ENCODE peak calls at places on chromosomes 3 and 15, in seven cellular contexts. J is HCT116, U is ovary, C is IMR-90, E is spleen, K is transverse colon, A is heart left ventricle. R is an unnamed sample.

GRCh38 chr3:13215940-13216546 is 142.8 kb upstream of the IQSEC1 start:
- DNase-seq in J (peak; percentile 31), A (no peak), C (peak; percentile 53), E (no peak), U (no peak), K (no peak), R (no peak)

GRCh38 chr3:100331660-100332059 is 2.9 kb upstream of the NIT2 start:
- DNase-seq in J (no peak), K (no peak), U (no peak), C (no peak), E (no peak), A (no peak), R (no peak)

GRCh38 chr3:161781381-161781780 is 284.8 kb downstream of the OTOL1 start:
- DNase-seq in A (no peak), C (no peak), U (no peak), E (no peak), J (no peak), K (no peak), R (no peak)

GRCh38 chr3:72961766-72962165 is 34.8 kb upstream of the PPP4R2 start:
- DNase-seq in A (no peak), C (no peak), K (no peak), U (no peak), E (no peak), J (no peak), R (no peak)

GRCh38 chr15:69540622-69541021 is 88.0 kb downstream of the RPLP1 start:
- DNase-seq in U (no peak), A (no peak), E (no peak), J (no peak), K (no peak), C (no peak), R (no peak)

GRCh38 chr3:139588450-139588849 is 48.9 kb upstream of the RBP1 start:
- DNase-seq in C (no peak), U (no peak), E (no peak), J (peak; percentile 6), K (no peak), A (peak; percentile 37), R (no peak)

GRCh38 chr3:187247398-187247797 is 44.1 kb downstream of the MASP1 start:
- DNase-seq in U (no peak), C (no peak), K (no peak), A (no peak), J (no peak), E (no peak), R (no peak)

GRCh38 chr3:20190991-20191390 is 5.0 kb upstream of the SGO1 start:
- DNase-seq in K (no peak), J (no peak), U (no peak), E (no peak), A (no peak), C (no peak), R (no peak)

GRCh38 chr3:62749657-62750056 is 125.6 kb downstream of the CADPS start:
- DNase-seq in U (no peak), A (no peak), J (no peak), K (no peak), E (no peak), C (no peak), R (no peak)

GRCh38 chr3:46977811-46978195 is 1.3 kb upstream of the CCDC12 start:
- DNase-seq in U (no peak), C (no peak), A (no peak), E (peak; percentile 76), J (no peak), K (no peak), R (no peak)

GRCh38 chr3:46978381-46978780 is 1.1 kb upstream of the NBEAL2 start:
- DNase-seq in C (no peak), U (no peak), J (no peak), K (no peak), E (peak; percentile 77), A (no peak), R (no peak)

GRCh38 chr3:46978985-46979944 is at the start of gene NBEAL2:
- DNase-seq in U (peak; percentile 88), K (peak; percentile 99), J (peak; percentile 83), A (peak; percentile 98), C (peak; percentile 84), E (peak; percentile 100), R (peak; percentile 95)

GRCh38 chr3:46974421-46975227 is 1.9 kb downstream of the CCDC12 start:
- DNase-seq in U (no peak), K (no peak), A (no peak), C (no peak), E (peak; percentile 37), J (no peak), R (peak; percentile 63)

GRCh38 chr3:46976326-46977190 is at the start of gene CCDC12:
- DNase-seq in K (peak; percentile 96), E (peak; percentile 97), C (peak; percentile 99), A (peak; percentile 97), U (peak; percentile 95), J (peak; percentile 97), R (peak; percentile 99)
- H3K4me3 ChIP-seq in K (peak within 1 kb of the TSS; percentile 74), E (peak within 1 kb of the TSS; percentile 96), C (peak within 1 kb of the TSS; percentile 74), A (peak within 1 kb of the TSS; percentile 65), U (peak within 1 kb of the TSS; percentile 83), J (peak within 1 kb of the TSS; percentile 74), R (peak within 1 kb of the TSS; percentile 72)

DNA sequence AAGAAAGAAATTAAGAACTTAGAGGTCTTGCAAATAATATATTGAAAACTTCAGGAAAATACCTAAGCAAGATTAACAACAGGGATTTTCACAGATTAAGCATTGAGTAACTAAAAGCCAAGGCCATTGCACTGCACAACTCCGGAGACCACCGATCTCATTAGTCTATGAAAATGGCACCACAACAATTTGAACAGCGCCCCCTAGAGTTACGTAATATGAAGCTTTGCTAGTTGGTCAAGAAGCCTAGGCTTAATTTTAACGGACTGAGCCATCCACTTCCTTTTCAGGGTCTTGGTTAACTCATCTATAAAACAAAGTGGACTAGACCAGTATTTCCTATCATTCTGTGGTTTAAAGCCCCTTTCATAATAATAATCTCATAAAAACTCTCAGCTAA is 24.8 kb downstream of the TMEM212 start:
- DNase-seq in E (no peak), U (no peak), C (no peak), J (peak; percentile 10), K (no peak), A (no peak), R (no peak)
- TF ChIP-seq CTCF in E (no peak), U (no peak), C (peak; percentile 17), J (peak; percentile 48), K (no peak), A (peak; percentile 31), R (no peak)

GRCh38 chr3:53329933-53330332 is 17.4 kb downstream of the DCP1A start:
- DNase-seq in E (no peak), C (no peak), J (no peak), U (no peak), A (no peak), K (no peak), R (no peak)
- TF ChIP-seq POLR2A in E (no peak), C (no peak), J (no peak), U (no peak), A (no peak), K (no peak), R (no peak)

DNA sequence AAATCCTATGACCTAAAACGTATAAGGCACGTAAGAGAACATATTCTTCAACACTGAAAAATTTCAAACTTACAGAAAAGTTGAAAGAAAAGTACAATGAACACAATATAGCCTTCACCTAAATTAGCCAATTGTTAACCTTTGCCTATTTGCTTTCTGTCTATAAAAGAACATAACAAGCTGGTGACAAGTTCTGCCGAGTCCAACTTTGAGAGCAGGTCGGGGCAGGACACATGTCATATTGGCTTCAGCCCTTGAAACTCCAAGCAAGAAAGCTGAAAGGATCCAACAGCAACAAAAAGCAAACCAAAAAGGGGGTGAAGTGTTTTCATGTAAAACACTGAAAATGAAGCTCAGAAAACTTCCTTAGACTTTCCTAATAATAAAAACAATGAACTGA is 59.1 kb downstream of the TBC1D2B start:
- DNase-seq in K (no peak), C (no peak), J (no peak), E (no peak), U (no peak), A (no peak), R (no peak)
- H3K4me3 ChIP-seq in K (no peak overlapping the region), C (no peak overlapping the region), J (no peak overlapping the region), E (no peak overlapping the region), U (no peak overlapping the region), A (no peak overlapping the region), R (no peak overlapping the region)

GRCh38 chr3:180631317-180631716 is 29.4 kb downstream of the TTC14 start:
- DNase-seq in E (no peak), U (no peak), C (no peak), A (no peak), K (no peak), J (no peak), R (no peak)
- TF ChIP-seq CTCF in E (no peak), U (no peak), C (peak; percentile 16), A (no peak), K (no peak), J (peak; percentile 20), R (no peak)

R was measured in lower leg skin.